ENCODE peak calls at places on chromosome 1, in nine cellular contexts. J is CD8-positive, alpha-beta T cell; G is PC-3; Q is heart right ventricle; W is stomach; S is mesenchymal stem cell; K is neural progenitor cell; Y is SJSA1; D is breast epithelium. I is an unnamed sample.

GRCh38 chr1:67607286-67607685 is 77.7 kb upstream of the GADD45A start:
- DNase-seq in J (no peak), D (no peak), W (no peak), Q (no peak), S (no peak), G (no peak), K (no peak), Y (no peak), I (no peak)

GRCh38 chr1:52842643-52843310 is at the start of gene ZYG11A:
- DNase-seq in Y (peak; percentile 82), G (peak; percentile 60), K (peak; percentile 92), D (no peak), W (peak; percentile 59), J (peak; percentile 32), S (peak; percentile 89), Q (peak; percentile 58), I (no peak)

GRCh38 chr1:54866801-54867716 is 19.9 kb downstream of the DHCR24 start:
- DNase-seq in W (peak; percentile 60), D (no peak), S (no peak), J (no peak), Y (no peak), K (no peak), G (no peak), Q (no peak), I (no peak)

GRCh38 chr1:216702170-216702569 is 21.1 kb downstream of the ESRRG start:
- DNase-seq in Q (no peak), S (no peak), J (no peak), D (no peak), G (no peak), K (no peak), W (no peak), Y (no peak), I (no peak)

GRCh38 chr1:9630331-9631081 is 21.0 kb upstream of the PIK3CD start:
- DNase-seq in D (no peak), Y (no peak), J (no peak), Q (no peak), S (no peak), G (no peak), W (no peak), K (no peak), I (no peak)

GRCh38 chr1:116910379-116911165 is 856 bp downstream of the PTGFRN start:
- DNase-seq in K (peak; percentile 48), G (peak; percentile 51), D (peak; percentile 40), W (peak; percentile 61), Q (peak; percentile 52), S (peak; percentile 33), J (no peak), Y (peak; percentile 46), I (no peak)

GRCh38 chr1:3319874-3320245 is 134.6 kb upstream of the ARHGEF16 start:
- DNase-seq in G (peak; percentile 90), D (no peak), K (peak; percentile 70), Q (no peak), Y (no peak), W (peak; percentile 75), S (peak; percentile 43), J (no peak), I (no peak)

GRCh38 chr1:152514715-152515453 is 602 bp downstream of the CRCT1 start:
- DNase-seq in S (no peak), W (no peak), Y (no peak), Q (no peak), G (no peak), D (no peak), J (no peak), K (no peak), I (no peak)

GRCh38 chr1:246329900-246330299 is 177.2 kb downstream of the SMYD3 start:
- DNase-seq in W (no peak), Q (no peak), K (no peak), S (no peak), G (no peak), D (no peak), J (no peak), Y (no peak), I (no peak)

GRCh38 chr1:246319111-246319510 is 188.0 kb downstream of the SMYD3 start:
- DNase-seq in Q (no peak), K (no peak), D (no peak), Y (no peak), S (peak; percentile 48), W (no peak), G (no peak), J (no peak), I (no peak)

GRCh38 chr1:246320286-246320685 is 186.8 kb downstream of the SMYD3 start:
- DNase-seq in J (no peak), D (no peak), K (no peak), G (no peak), Q (no peak), W (no peak), S (peak; percentile 18), Y (no peak), I (no peak)

DNA sequence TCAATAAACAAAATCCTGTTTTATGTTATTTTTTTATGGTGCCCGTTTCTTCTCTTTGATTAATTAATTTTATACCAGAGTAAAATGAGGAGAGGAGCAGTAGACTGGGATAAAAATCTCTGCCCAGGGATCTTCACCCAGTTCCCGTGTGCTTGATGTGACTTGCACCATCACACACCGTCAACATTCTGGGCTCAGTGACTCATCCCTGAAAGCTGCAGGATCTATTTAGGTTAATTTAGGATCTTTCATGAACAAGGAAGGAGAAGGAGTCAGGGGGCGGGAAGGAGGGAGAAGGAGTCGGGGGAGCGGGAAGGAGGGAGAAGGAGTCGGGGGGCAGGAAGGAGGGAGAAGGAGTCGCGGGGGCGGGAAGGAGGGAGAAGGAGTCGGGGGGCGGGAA is 182.4 kb downstream of the SMYD3 start:
- DNase-seq in Q (no peak), Y (peak; percentile 52), D (no peak), S (peak; percentile 59), W (no peak), J (no peak), G (peak; percentile 43), K (peak; percentile 14), I (no peak)
- H3K4me3 ChIP-seq in Q (no peak overlapping the region), Y (no peak overlapping the region), D (no peak overlapping the region), S (no peak overlapping the region), W (no peak overlapping the region), J (no peak overlapping the region), G (no peak overlapping the region), K (peak overlapping the region; percentile 31), I (no peak overlapping the region)

GRCh38 chr1:5478156-5478695 is 514.0 kb downstream of the NPHP4 start:
- DNase-seq in G (no peak), Y (no peak), S (no peak), W (no peak), D (no peak), J (no peak), Q (no peak), K (no peak), I (no peak)

GRCh38 chr1:5477716-5478115 is 514.5 kb downstream of the NPHP4 start:
- DNase-seq in J (no peak), W (no peak), D (no peak), Q (no peak), S (no peak), Y (no peak), G (no peak), K (no peak), I (peak; percentile 40)

GRCh38 chr1:5478961-5479360 is 513.3 kb downstream of the NPHP4 start:
- DNase-seq in K (no peak), D (no peak), G (no peak), S (no peak), Y (no peak), J (no peak), Q (no peak), W (no peak), I (no peak)

GRCh38 chr1:5475572-5475971 is 516.7 kb downstream of the NPHP4 start:
- DNase-seq in J (no peak), D (no peak), G (no peak), W (no peak), Y (no peak), Q (no peak), K (no peak), S (no peak), I (no peak)

DNA sequence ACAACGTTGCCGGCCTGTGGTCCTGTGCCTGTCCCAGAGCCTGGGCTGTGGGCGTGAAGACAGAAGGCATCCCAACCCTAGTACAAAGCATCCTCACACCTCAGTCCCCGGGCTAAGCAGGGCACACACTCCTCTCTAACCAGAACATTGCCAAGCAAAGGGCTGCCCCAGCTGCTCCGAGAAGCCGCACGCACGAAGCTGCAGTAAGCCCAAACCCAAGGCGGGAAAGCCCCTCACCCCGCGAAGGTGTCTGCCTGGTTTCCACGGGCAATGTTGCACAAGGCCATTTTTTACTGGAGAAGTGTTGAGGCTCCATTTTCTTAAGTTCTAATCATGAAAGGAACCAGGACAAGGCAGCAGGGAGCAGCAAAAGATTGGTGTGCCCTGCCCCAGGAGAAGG is 519.0 kb downstream of the NPHP4 start:
- DNase-seq in Y (no peak), W (no peak), S (no peak), K (no peak), D (no peak), Q (no peak), G (no peak), J (no peak), I (no peak)
- H3K27me3 ChIP-seq in Y (no peaks in the 10 kb centered on the region), W (no peaks in the 10 kb centered on the region), S (no peaks in the 10 kb centered on the region), K (no peaks in the 10 kb centered on the region), D (no peaks in the 10 kb centered on the region), Q (peaks cover 8% of the 10 kb centered on the region), G (peaks cover 68% of the 10 kb centered on the region), J (no peaks in the 10 kb centered on the region), I (no peaks in the 10 kb centered on the region)

GRCh38 chr1:180928272-180929230 is 15.9 kb downstream of the KIAA1614 start:
- DNase-seq in W (no peak), S (no peak), D (no peak), K (no peak), Y (no peak), J (no peak), G (no peak), Q (no peak), I (no peak)

GRCh38 chr1:180927348-180927747 is 14.7 kb downstream of the KIAA1614 start:
- DNase-seq in J (no peak), Q (peak; percentile 57), G (no peak), Y (no peak), D (no peak), S (no peak), W (no peak), K (no peak), I (no peak)

GRCh38 chr1:180927841-180928240 is 15.1 kb downstream of the KIAA1614 start:
- DNase-seq in S (no peak), Q (no peak), W (no peak), K (no peak), Y (no peak), J (no peak), G (no peak), D (no peak), I (peak; percentile 86)

GRCh38 chr1:180930687-180931086 is 18.0 kb downstream of the KIAA1614 start:
- DNase-seq in S (no peak), Q (no peak), Y (no peak), W (no peak), J (no peak), G (no peak), D (no peak), K (no peak), I (no peak)

DNA sequence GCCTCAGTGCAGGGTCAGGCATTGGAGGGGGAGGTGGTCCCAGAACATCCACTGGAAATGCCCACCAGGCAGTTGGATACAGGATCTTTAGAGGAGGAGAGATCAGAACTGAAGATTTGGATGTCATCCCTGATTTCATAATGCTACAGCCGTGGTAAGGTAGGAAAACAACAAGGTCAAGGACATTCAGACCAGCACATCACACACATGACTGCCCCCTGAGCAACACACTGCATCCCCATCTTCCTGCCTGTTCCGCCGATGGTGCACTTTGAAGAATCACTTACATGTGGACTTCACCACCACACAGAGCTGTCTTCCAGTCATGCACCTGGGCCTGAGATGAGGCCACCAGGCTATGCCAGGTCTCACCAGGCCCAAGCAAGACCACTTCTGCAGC is 16.7 kb downstream of the KIAA1614 start:
- DNase-seq in S (no peak), W (no peak), Q (no peak), G (no peak), D (no peak), Y (no peak), J (no peak), K (no peak), I (no peak)
- H3K4me3 ChIP-seq in S (no peak overlapping the region), W (no peak overlapping the region), Q (no peak overlapping the region), G (no peak overlapping the region), D (no peak overlapping the region), Y (no peak overlapping the region), J (no peak overlapping the region), K (no peak overlapping the region), I (no peak overlapping the region)

DNA sequence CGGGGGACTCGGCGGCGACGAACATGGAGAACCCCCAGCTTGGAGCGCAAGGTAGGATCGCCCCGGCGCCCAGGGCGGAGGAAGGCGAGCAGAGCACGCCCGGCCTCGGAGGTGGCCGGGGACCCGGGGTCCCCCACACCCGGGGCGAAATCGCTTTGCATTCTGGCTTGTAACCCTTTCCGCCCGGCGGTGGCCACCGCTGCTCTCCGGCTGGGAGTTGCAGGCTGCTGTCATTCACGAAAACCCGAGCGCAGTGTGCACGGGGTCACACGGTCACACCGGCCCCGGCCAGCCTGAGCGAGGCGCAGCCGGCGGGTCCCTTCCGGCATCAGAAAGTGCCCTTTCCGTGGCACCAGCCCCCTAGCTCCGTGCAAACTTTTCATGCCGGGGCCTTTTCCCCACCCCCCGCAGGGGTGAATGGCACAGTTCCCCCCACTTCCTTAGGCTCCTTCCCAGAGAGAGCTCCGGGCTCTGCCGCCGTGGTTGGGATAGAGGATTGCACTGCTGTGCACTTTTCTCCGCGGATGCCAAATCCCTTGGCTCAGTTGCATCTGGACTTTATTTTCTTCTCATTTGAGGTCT is 779 bp downstream of the KAZN start:
- DNase-seq in J (no peak), G (no peak), Y (no peak), S (no peak), K (peak; percentile 76), W (no peak), D (no peak), Q (no peak), I (no peak)
- H3K27me3 ChIP-seq in J (peaks cover 3% of the 10 kb centered on the region), G (peaks cover 8% of the 10 kb centered on the region), Y (peaks cover 72% of the 10 kb centered on the region), S (peaks cover 20% of the 10 kb centered on the region), K (no peaks in the 10 kb centered on the region), W (peaks cover 15% of the 10 kb centered on the region), D (peaks cover 3% of the 10 kb centered on the region), Q (peaks cover 97% of the 10 kb centered on the region), I (peaks cover 5% of the 10 kb centered on the region)

I was measured in dorsolateral prefrontal cortex.